ENCODE peak calls at places on chromosome 15, in five cellular contexts. Z, L, T, A and N are unnamed samples.

GRCh38 chr15:59242649-59243048 is 36.0 kb downstream of the LDHAL6B start:
- DNase-seq in Z (no peak), L (no peak), T (no peak), A (no peak), N (no peak)

GRCh38 chr15:48855501-48856440 is 22.2 kb upstream of the EID1 start:
- DNase-seq in Z (no peak), L (no peak), T (no peak), A (no peak), N (peak; percentile 58)

GRCh38 chr15:64883997-64884511 is 27.6 kb upstream of the ANKDD1A start:
- DNase-seq in Z (peak; percentile 87), L (no peak), T (peak; percentile 89), A (peak; percentile 90), N (peak; percentile 81)

GRCh38 chr15:101027273-101027901 is 108.2 kb downstream of the LRRK1 start:
- DNase-seq in Z (no peak), L (peak; percentile 79), T (peak; percentile 55), A (peak; percentile 75), N (peak; percentile 44)

GRCh38 chr15:43511012-43511885 is 6.2 kb upstream of the MAP1A start:
- DNase-seq in Z (no peak), L (no peak), T (no peak), A (no peak), N (no peak)

GRCh38 chr15:90413411-90414379 is 25.7 kb downstream of the IQGAP1 start:
- DNase-seq in Z (no peak), L (no peak), T (no peak), A (no peak), N (no peak)

GRCh38 chr15:39432935-39433334 is 147.9 kb upstream of the THBS1 start:
- DNase-seq in Z (peak; percentile 31), L (no peak), T (no peak), A (no peak), N (no peak)

GRCh38 chr15:47820780-47821319 is 103.5 kb downstream of the SEMA6D start:
- DNase-seq in Z (peak; percentile 33), L (no peak), T (no peak), A (no peak), N (no peak)

GRCh38 chr15:39310633-39311032 is 270.2 kb upstream of the THBS1 start:
- DNase-seq in Z (no peak), L (no peak), T (no peak), A (no peak), N (no peak)

GRCh38 chr15:68366314-68366713 is 65.6 kb downstream of the ITGA11 start:
- DNase-seq in Z (no peak), L (no peak), T (no peak), A (no peak), N (no peak)

GRCh38 chr15:77497942-77498361 is 77.3 kb downstream of the HMG20A start:
- DNase-seq in Z (peak; percentile 43), L (no peak), T (no peak), A (no peak), N (no peak)

GRCh38 chr15:40103124-40103858 is 5.4 kb downstream of the BMF start:
- DNase-seq in Z (peak; percentile 85), L (no peak), T (peak; percentile 92), A (peak; percentile 88), N (peak; percentile 91)

GRCh38 chr15:38745136-38745535 is 180.5 kb upstream of the RASGRP1 start:
- DNase-seq in Z (no peak), L (no peak), T (no peak), A (no peak), N (no peak)

GRCh38 chr15:78909791-78910228 is 35.0 kb downstream of the CTSH start:
- DNase-seq in Z (no peak), L (no peak), T (no peak), A (no peak), N (peak; percentile 59)

GRCh38 chr15:44765036-44765435 is 28.7 kb downstream of the TRIM69 start:
- DNase-seq in Z (no peak), L (no peak), T (no peak), A (no peak), N (no peak)

GRCh38 chr15:85472349-85472748 is 91.9 kb downstream of the AKAP13 start:
- DNase-seq in Z (no peak), L (no peak), T (no peak), A (no peak), N (no peak)

GRCh38 chr15:56052389-56053045 is 59.1 kb upstream of the NEDD4 start:
- DNase-seq in Z (no peak), L (no peak), T (no peak), A (no peak), N (peak; percentile 21)

GRCh38 chr15:65329991-65330735 is 25.7 kb downstream of the RNU5B-1 start:
- DNase-seq in Z (no peak), L (no peak), T (no peak), A (peak; percentile 46), N (no peak)

GRCh38 chr15:52524223-52525136 is 4.2 kb downstream of the MYO5A start:
- DNase-seq in Z (no peak), L (no peak), T (no peak), A (no peak), N (no peak)

GRCh38 chr15:55816017-55816416 is 73.1 kb upstream of the PRTG start:
- DNase-seq in Z (no peak), L (no peak), T (no peak), A (no peak), N (no peak)

GRCh38 chr15:66704019-66704782 is 2.2 kb downstream of the SMAD6 start:
- DNase-seq in Z (peak; percentile 43), L (no peak), T (no peak), A (no peak), N (no peak)

GRCh38 chr15:74203914-74204431 is 1.4 kb upstream of the STRA6 start:
- DNase-seq in Z (no peak), L (no peak), T (no peak), A (no peak), N (no peak)

GRCh38 chr15:40046721-40047412 is 7.9 kb upstream of the SRP14 start:
- DNase-seq in Z (no peak), L (peak; percentile 45), T (no peak), A (peak; percentile 19), N (no peak)

GRCh38 chr15:31815411-31816155 is 214.7 kb upstream of the CHRNA7 start:
- DNase-seq in Z (no peak), L (no peak), T (no peak), A (no peak), N (no peak)

GRCh38 chr15:40333922-40334492 is 6.7 kb downstream of the CCDC9B start:
- DNase-seq in Z (peak; percentile 80), L (peak; percentile 95), T (no peak), A (peak; percentile 87), N (peak; percentile 69)

GRCh38 chr15:44798815-44799214 is 62.5 kb downstream of the TRIM69 start:
- DNase-seq in Z (no peak), L (no peak), T (no peak), A (no peak), N (no peak)

GRCh38 chr15:52109559-52110451 is 2.8 kb downstream of the BCL2L10 start:
- DNase-seq in Z (no peak), L (no peak), T (no peak), A (no peak), N (peak; percentile 35)

GRCh38 chr15:30928076-30928475 is 24.4 kb downstream of the FAN1 start:
- DNase-seq in Z (no peak), L (no peak), T (no peak), A (no peak), N (no peak)

GRCh38 chr15:92117301-92117731 is 263.8 kb downstream of the SLCO3A1 start:
- DNase-seq in Z (no peak), L (no peak), T (no peak), A (no peak), N (no peak)

GRCh38 chr15:81327526-81327925 is 3.6 kb upstream of the STARD5 start:
- DNase-seq in Z (no peak), L (no peak), T (no peak), A (no peak), N (no peak)

GRCh38 chr15:63858448-63858847 is 24.7 kb upstream of the HERC1 start:
- DNase-seq in Z (no peak), L (no peak), T (no peak), A (no peak), N (no peak)

GRCh38 chr15:43519207-43519606 is 1.8 kb downstream of the MAP1A start:
- DNase-seq in Z (no peak), L (no peak), T (no peak), A (no peak), N (no peak)

GRCh38 chr15:55494927-55495326 is 13.1 kb downstream of the DNAAF4 start:
- DNase-seq in Z (no peak), L (no peak), T (no peak), A (no peak), N (no peak)

GRCh38 chr15:46855388-46855787 is 861.9 kb upstream of the SEMA6D start:
- DNase-seq in Z (no peak), L (no peak), T (no peak), A (no peak), N (no peak)

GRCh38 chr15:73838795-73839565 is 34.4 kb upstream of the TBC1D21 start:
- DNase-seq in Z (peak; percentile 93), L (no peak), T (peak; percentile 56), A (no peak), N (no peak)

GRCh38 chr15:98568382-98569017 is 79.8 kb upstream of the IGF1R start:
- DNase-seq in Z (no peak), L (no peak), T (no peak), A (no peak), N (no peak)
- TF ChIP-seq CTCF in Z (no peak), L (no peak), T (peak; percentile 19), A (no peak), N (peak; percentile 6)

GRCh38 chr15:60478633-60479360 is at the start of gene ICE2:
- DNase-seq in Z (peak; percentile 98), L (peak; percentile 99), T (peak; percentile 98), A (peak; percentile 99), N (peak; percentile 97)
- TF ChIP-seq POLR2A in Z (peak; percentile 72), L (peak; percentile 77), T (peak; percentile 95), A (peak; percentile 84), N (peak; percentile 94)

GRCh38 chr15:51076142-51076897 is 18.4 kb downstream of the TNFAIP8L3 start:
- DNase-seq in Z (no peak), L (no peak), T (no peak), A (no peak), N (no peak)

GRCh38 chr15:51074926-51075325 is 19.8 kb downstream of the TNFAIP8L3 start:
- DNase-seq in Z (no peak), L (no peak), T (no peak), A (no peak), N (no peak)

GRCh38 chr15:51075364-51075763 is 19.3 kb downstream of the TNFAIP8L3 start:
- DNase-seq in Z (peak; percentile 72), L (no peak), T (no peak), A (no peak), N (no peak)

GRCh38 chr15:51077565-51078153 is 17.0 kb downstream of the TNFAIP8L3 start:
- DNase-seq in Z (peak; percentile 73), L (no peak), T (no peak), A (peak; percentile 88), N (peak; percentile 83)

GRCh38 chr15:51076898-51077564 is 17.7 kb downstream of the TNFAIP8L3 start:
- DNase-seq in Z (peak; percentile 44), L (no peak), T (no peak), A (peak; percentile 91), N (no peak)
- H3K27ac ChIP-seq in Z (peak overlapping the region; percentile 52), L (peak overlapping the region; percentile 81), T (peak overlapping the region; percentile 16), A (peak overlapping the region; percentile 58), N (peak overlapping the region; percentile 49)

DNA sequence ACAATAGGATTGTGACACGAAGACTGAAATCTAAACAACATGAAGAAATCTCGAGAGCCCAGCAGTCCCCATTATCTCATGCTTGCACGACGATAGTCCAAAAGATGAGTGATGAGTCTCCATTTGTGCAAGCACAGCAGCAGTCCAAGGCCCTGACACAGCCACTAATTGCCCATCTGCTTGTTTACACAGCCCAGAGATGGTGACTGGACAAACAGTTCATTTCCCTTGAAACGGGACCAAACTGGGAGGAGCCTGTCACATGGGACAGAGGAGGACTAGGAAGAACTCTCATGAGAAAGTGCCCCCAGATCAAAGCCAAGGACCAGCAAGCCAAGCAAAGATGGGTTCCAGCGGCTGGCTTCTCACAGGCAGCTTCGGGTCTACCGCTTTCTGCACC is 121.0 kb downstream of the GREM1 start:
- DNase-seq in Z (no peak), L (no peak), T (peak; percentile 83), A (no peak), N (no peak)
- TF ChIP-seq CTCF in Z (no peak), L (no peak), T (no peak), A (no peak), N (no peak)